ENCODE peak calls at places on chromosomes 16 and 17, in seven cellular contexts. One of them, this sample, is unnamed.
A peak's percentile ranks its signal among the peaks of the same experiment; 100 is the strongest.

GRCh38 chr17:19672009-19672837 is 23.7 kb downstream of the ALDH3A2 start:
- DNase-seq in HCT116: no peak
- DNase-seq in K562: no peak
- DNase-seq in SK-N-SH: no peak
- DNase-seq in H1: peak; percentile 1
- DNase-seq in HepG2: peak; percentile 94
- DNase-seq in GM12878: no peak
- DNase-seq in this sample: no peak

GRCh38 chr17:27630607-27631408 is at the start of gene LGALS9:
- DNase-seq in HCT116: no peak
- DNase-seq in K562: no peak
- DNase-seq in SK-N-SH: no peak
- DNase-seq in H1: no peak
- DNase-seq in HepG2: no peak
- DNase-seq in GM12878: peak; percentile 53
- DNase-seq in this sample: no peak

GRCh38 chr16:86791287-86792074 is 213.1 kb downstream of the FOXL1 start:
- DNase-seq in HCT116: no peak
- DNase-seq in K562: no peak
- DNase-seq in SK-N-SH: no peak
- DNase-seq in H1: no peak
- DNase-seq in HepG2: no peak
- DNase-seq in GM12878: no peak
- DNase-seq in this sample: no peak

GRCh38 chr16:52863000-52863399 is 189.7 kb downstream of the CHD9NB start:
- DNase-seq in HCT116: no peak
- DNase-seq in K562: no peak
- DNase-seq in SK-N-SH: no peak
- DNase-seq in H1: no peak
- DNase-seq in HepG2: no peak
- DNase-seq in GM12878: no peak
- DNase-seq in this sample: no peak

GRCh38 chr17:31448467-31449077 is 57.1 kb downstream of the RAB11FIP4 start:
- DNase-seq in HCT116: no peak
- DNase-seq in K562: no peak
- DNase-seq in SK-N-SH: no peak
- DNase-seq in H1: no peak
- DNase-seq in HepG2: no peak
- DNase-seq in GM12878: no peak
- DNase-seq in this sample: no peak

GRCh38 chr16:3696425-3697218 is 20.7 kb downstream of the TRAP1 start:
- DNase-seq in HCT116: no peak
- DNase-seq in K562: peak; percentile 86
- DNase-seq in SK-N-SH: no peak
- DNase-seq in H1: no peak
- DNase-seq in HepG2: peak; percentile 68
- DNase-seq in GM12878: no peak
- DNase-seq in this sample: no peak

GRCh38 chr17:11996722-11997146 is 541 bp downstream of the ZNF18 start:
- DNase-seq in HCT116: peak; percentile 13
- DNase-seq in K562: peak; percentile 48
- DNase-seq in SK-N-SH: no peak
- DNase-seq in H1: no peak
- DNase-seq in HepG2: peak; percentile 39
- DNase-seq in GM12878: peak; percentile 24
- DNase-seq in this sample: peak; percentile 21

GRCh38 chr17:50363217-50364060 is 9.5 kb downstream of the MRPL27 start:
- DNase-seq in HCT116: no peak
- DNase-seq in K562: no peak
- DNase-seq in SK-N-SH: peak; percentile 82
- DNase-seq in H1: peak; percentile 86
- DNase-seq in HepG2: peak; percentile 46
- DNase-seq in GM12878: no peak
- DNase-seq in this sample: no peak

GRCh38 chr16:55655709-55656694 is at the start of gene SLC6A2:
- DNase-seq in HCT116: no peak
- DNase-seq in K562: no peak
- DNase-seq in SK-N-SH: peak; percentile 95
- DNase-seq in H1: peak; percentile 80
- DNase-seq in HepG2: no peak
- DNase-seq in GM12878: no peak
- DNase-seq in this sample: peak; percentile 8

GRCh38 chr16:55701442-55702319 is 45.9 kb downstream of the SLC6A2 start:
- DNase-seq in HCT116: peak; percentile 46
- DNase-seq in K562: peak; percentile 74
- DNase-seq in SK-N-SH: peak; percentile 65
- DNase-seq in H1: peak; percentile 73
- DNase-seq in HepG2: peak; percentile 73
- DNase-seq in GM12878: no peak
- DNase-seq in this sample: peak; percentile 61

GRCh38 chr17:65389956-65390355 is 171.5 kb downstream of the AXIN2 start:
- DNase-seq in HCT116: peak; percentile 4
- DNase-seq in K562: no peak
- DNase-seq in SK-N-SH: no peak
- DNase-seq in H1: no peak
- DNase-seq in HepG2: no peak
- DNase-seq in GM12878: no peak
- DNase-seq in this sample: no peak

GRCh38 chr17:42673885-42674754 is 2.7 kb downstream of the PLEKHH3 start:
- DNase-seq in HCT116: no peak
- DNase-seq in K562: peak; percentile 75
- DNase-seq in SK-N-SH: peak; percentile 81
- DNase-seq in H1: peak; percentile 81
- DNase-seq in HepG2: peak; percentile 48
- DNase-seq in GM12878: no peak
- DNase-seq in this sample: peak; percentile 63

GRCh38 chr17:21573961-21574610 is 118.2 kb upstream of the KCNJ18 start:
- DNase-seq in HCT116: no peak
- DNase-seq in K562: peak; percentile 11
- DNase-seq in SK-N-SH: peak; percentile 81
- DNase-seq in H1: no peak
- DNase-seq in HepG2: no peak
- DNase-seq in GM12878: no peak
- DNase-seq in this sample: no peak

GRCh38 chr17:56499799-56500388 is 93.6 kb upstream of the NOG start:
- DNase-seq in HCT116: peak; percentile 57
- DNase-seq in K562: peak; percentile 40
- DNase-seq in SK-N-SH: no peak
- DNase-seq in H1: no peak
- DNase-seq in HepG2: peak; percentile 24
- DNase-seq in GM12878: no peak
- DNase-seq in this sample: peak; percentile 65

GRCh38 chr16:51697454-51697853 is 546.4 kb upstream of the SALL1 start:
- DNase-seq in HCT116: no peak
- DNase-seq in K562: no peak
- DNase-seq in SK-N-SH: no peak
- DNase-seq in H1: no peak
- DNase-seq in HepG2: no peak
- DNase-seq in GM12878: no peak
- DNase-seq in this sample: no peak

GRCh38 chr17:75773808-75774470 is 8.9 kb upstream of the GALK1 start:
- DNase-seq in HCT116: no peak
- DNase-seq in K562: no peak
- DNase-seq in SK-N-SH: peak; percentile 30
- DNase-seq in H1: peak; percentile 70
- DNase-seq in HepG2: no peak
- DNase-seq in GM12878: no peak
- DNase-seq in this sample: no peak

GRCh38 chr17:79940381-79941087 is 95.1 kb downstream of the TBC1D16 start:
- DNase-seq in HCT116: no peak
- DNase-seq in K562: no peak
- DNase-seq in SK-N-SH: no peak
- DNase-seq in H1: no peak
- DNase-seq in HepG2: no peak
- DNase-seq in GM12878: no peak
- DNase-seq in this sample: no peak

GRCh38 chr17:31190351-31190750 is 95.6 kb downstream of the NF1 start:
- DNase-seq in HCT116: no peak
- DNase-seq in K562: no peak
- DNase-seq in SK-N-SH: no peak
- DNase-seq in H1: no peak
- DNase-seq in HepG2: no peak
- DNase-seq in GM12878: no peak
- DNase-seq in this sample: peak; percentile 16

GRCh38 chr16:83356266-83356665 is 451.5 kb upstream of the HSBP1 start:
- DNase-seq in HCT116: peak; percentile 29
- DNase-seq in K562: peak; percentile 57
- DNase-seq in SK-N-SH: peak; percentile 43
- DNase-seq in H1: no peak
- DNase-seq in HepG2: peak; percentile 56
- DNase-seq in GM12878: no peak
- DNase-seq in this sample: peak; percentile 67

GRCh38 chr17:36721560-36722120 is 120.3 kb downstream of the MRM1 start:
- DNase-seq in HCT116: no peak
- DNase-seq in K562: no peak
- DNase-seq in SK-N-SH: no peak
- DNase-seq in H1: no peak
- DNase-seq in HepG2: no peak
- DNase-seq in GM12878: no peak
- DNase-seq in this sample: no peak

GRCh38 chr16:86073103-86073625 is 174.2 kb downstream of the IRF8 start:
- DNase-seq in HCT116: no peak
- DNase-seq in K562: no peak
- DNase-seq in SK-N-SH: no peak
- DNase-seq in H1: no peak
- DNase-seq in HepG2: no peak
- DNase-seq in GM12878: no peak
- DNase-seq in this sample: no peak

GRCh38 chr17:18203308-18203707 is 19.7 kb downstream of the ALKBH5 start:
- DNase-seq in HCT116: no peak
- DNase-seq in K562: no peak
- DNase-seq in SK-N-SH: no peak
- DNase-seq in H1: no peak
- DNase-seq in HepG2: peak; percentile 60
- DNase-seq in GM12878: no peak
- DNase-seq in this sample: no peak

GRCh38 chr17:80738987-80739730 is 194.5 kb downstream of the RPTOR start:
- DNase-seq in HCT116: no peak
- DNase-seq in K562: no peak
- DNase-seq in SK-N-SH: no peak
- DNase-seq in H1: no peak
- DNase-seq in HepG2: no peak
- DNase-seq in GM12878: no peak
- DNase-seq in this sample: no peak

GRCh38 chr17:40727447-40728231 is 24.1 kb upstream of the KRT24 start:
- DNase-seq in HCT116: no peak
- DNase-seq in K562: no peak
- DNase-seq in SK-N-SH: no peak
- DNase-seq in H1: no peak
- DNase-seq in HepG2: no peak
- DNase-seq in GM12878: peak; percentile 41
- DNase-seq in this sample: no peak
- TF ChIP-seq JUND in HCT116: no peak
- TF ChIP-seq JUND in K562: no peak
- TF ChIP-seq JUND in SK-N-SH: no peak
- TF ChIP-seq JUND in H1: no peak
- TF ChIP-seq JUND in HepG2: no peak
- TF ChIP-seq JUND in GM12878: no peak
- TF ChIP-seq JUND in this sample: no peak

GRCh38 chr16:22353933-22354541 is 20.4 kb downstream of the CDR2 start:
- DNase-seq in HCT116: no peak
- DNase-seq in K562: no peak
- DNase-seq in SK-N-SH: no peak
- DNase-seq in H1: no peak
- DNase-seq in HepG2: peak; percentile 78
- DNase-seq in GM12878: no peak
- DNase-seq in this sample: no peak
- TF ChIP-seq JUND in HCT116: no peak
- TF ChIP-seq JUND in K562: no peak
- TF ChIP-seq JUND in SK-N-SH: no peak
- TF ChIP-seq JUND in H1: no peak
- TF ChIP-seq JUND in HepG2: no peak
- TF ChIP-seq JUND in GM12878: no peak
- TF ChIP-seq JUND in this sample: no peak

GRCh38 chr16:24562811-24563210 is 23.4 kb downstream of the RBBP6 start:
- DNase-seq in HCT116: no peak
- DNase-seq in K562: no peak
- DNase-seq in SK-N-SH: no peak
- DNase-seq in H1: no peak
- DNase-seq in HepG2: no peak
- DNase-seq in GM12878: no peak
- DNase-seq in this sample: no peak
- TF ChIP-seq JUND in HCT116: no peak
- TF ChIP-seq JUND in K562: no peak
- TF ChIP-seq JUND in SK-N-SH: no peak
- TF ChIP-seq JUND in H1: no peak
- TF ChIP-seq JUND in HepG2: no peak
- TF ChIP-seq JUND in GM12878: no peak
- TF ChIP-seq JUND in this sample: no peak

DNA sequence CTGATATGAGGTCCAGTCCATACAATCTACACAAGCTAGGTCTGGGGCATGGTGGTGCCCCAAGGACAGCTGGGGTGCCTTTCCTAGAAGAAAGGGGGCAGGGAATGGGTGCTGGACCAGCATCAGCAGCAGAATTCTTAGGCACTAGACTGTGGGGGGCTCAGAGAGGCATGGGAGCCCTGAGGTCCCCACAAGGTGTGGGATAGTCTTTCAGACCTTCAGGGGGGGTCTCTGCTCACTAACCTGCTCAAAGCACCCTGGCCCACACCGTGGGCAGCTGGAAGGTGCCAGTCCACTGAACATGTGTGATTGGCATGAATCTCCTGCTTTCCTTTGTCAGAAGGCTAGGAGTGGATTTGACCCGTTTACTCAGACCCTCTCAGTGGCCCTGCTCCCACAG is 26.1 kb upstream of the C16orf78 start:
- DNase-seq in HCT116: no peak
- DNase-seq in K562: no peak
- DNase-seq in SK-N-SH: no peak
- DNase-seq in H1: no peak
- DNase-seq in HepG2: no peak
- DNase-seq in GM12878: no peak
- DNase-seq in this sample: no peak
- TF ChIP-seq JUND in HCT116: no peak
- TF ChIP-seq JUND in K562: no peak
- TF ChIP-seq JUND in SK-N-SH: no peak
- TF ChIP-seq JUND in H1: no peak
- TF ChIP-seq JUND in HepG2: no peak
- TF ChIP-seq JUND in GM12878: no peak
- TF ChIP-seq JUND in this sample: no peak

DNA sequence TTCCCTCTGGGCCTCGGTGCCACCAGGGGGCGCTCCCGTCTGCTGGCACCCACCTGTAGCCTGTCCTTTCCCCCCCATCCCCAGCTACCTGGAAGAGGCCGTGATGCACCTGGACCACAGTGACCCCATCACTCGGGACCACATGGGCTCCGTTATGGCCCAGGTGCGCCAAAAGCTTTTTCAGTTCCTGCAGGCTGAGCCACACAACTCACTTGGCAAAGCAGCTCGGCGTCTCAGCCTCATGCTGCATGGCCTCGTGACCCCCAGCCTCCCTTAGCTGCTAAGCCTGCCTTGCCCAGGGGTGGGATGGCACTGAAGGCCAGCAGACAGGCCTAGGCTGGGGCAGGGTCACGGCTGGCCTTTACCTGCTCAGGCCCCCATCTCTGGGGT is 818 bp upstream of the NRN1L start:
- DNase-seq in HCT116: peak; percentile 29
- DNase-seq in K562: peak; percentile 62
- DNase-seq in SK-N-SH: peak; percentile 90
- DNase-seq in H1: peak; percentile 90
- DNase-seq in HepG2: peak; percentile 51
- DNase-seq in GM12878: no peak
- DNase-seq in this sample: peak; percentile 94
- TF ChIP-seq JUND in HCT116: no peak
- TF ChIP-seq JUND in K562: no peak
- TF ChIP-seq JUND in SK-N-SH: no peak
- TF ChIP-seq JUND in H1: no peak
- TF ChIP-seq JUND in HepG2: no peak
- TF ChIP-seq JUND in GM12878: no peak
- TF ChIP-seq JUND in this sample: no peak

GRCh38 chr17:78391843-78392242 is 13.4 kb downstream of the PGS1 start:
- DNase-seq in HCT116: peak; percentile 13
- DNase-seq in K562: no peak
- DNase-seq in SK-N-SH: no peak
- DNase-seq in H1: no peak
- DNase-seq in HepG2: no peak
- DNase-seq in GM12878: no peak
- DNase-seq in this sample: no peak
- TF ChIP-seq JUND in HCT116: no peak
- TF ChIP-seq JUND in K562: no peak
- TF ChIP-seq JUND in SK-N-SH: peak; percentile 87
- TF ChIP-seq JUND in H1: no peak
- TF ChIP-seq JUND in HepG2: no peak
- TF ChIP-seq JUND in GM12878: no peak
- TF ChIP-seq JUND in this sample: no peak

This sample was measured in T47D.